ENCODE peak calls at places on chromosomes 4 and X, in nine cellular contexts. I is amniotic epithelial cell; J is fibroblast of lung; M is activated T-helper 1 cell treated with Interleukin-2 at 50 U/mL for 16 hours; Q is non-pigmented ciliary epithelial cell; W is NCI-H345; D is NAMALWA; E is stimulated activated CD8-positive, alpha-beta memory T cell treated with anti-CD3 and anti-CD28 coated beads, Interleukin-7, amount 100 ng/mL, for 1 hour; U is LoVo. O is an unnamed sample.

GRCh38 chr4:96354036-96354712 is 514.3 kb downstream of the PDHA2 start:
- DNase-seq in I (peak; percentile 70), J (peak; percentile 7), M (no peak), Q (no peak), W (no peak), D (no peak), E (no peak), U (no peak), O (no peak)

GRCh38 chr4:111943796-111944203 is 201.5 kb upstream of the FAM241A start:
- DNase-seq in I (peak; percentile 75), J (peak; percentile 40), M (no peak), Q (no peak), W (peak; percentile 10), D (peak; percentile 58), E (no peak), U (peak; percentile 41), O (no peak)

GRCh38 chrX:150959557-150959956 is 23.6 kb upstream of the HMGB3 start:
- DNase-seq in I (no peak), J (no peak), M (no peak), Q (no peak), W (no peak), D (no peak), E (no peak), U (no peak), O (no peak)

GRCh38 chrX:19343462-19344206 is at the start of gene PDHA1:
- DNase-seq in I (peak; percentile 85), J (peak; percentile 90), M (peak; percentile 85), Q (peak; percentile 52), W (peak; percentile 96), D (peak; percentile 92), E (peak; percentile 74), U (peak; percentile 89), O (peak; percentile 91)

GRCh38 chr4:182799515-182800215 is 117.5 kb downstream of the DCTD start:
- DNase-seq in I (no peak), J (no peak), M (no peak), Q (no peak), W (no peak), D (no peak), E (no peak), U (no peak), O (no peak)

GRCh38 chr4:1379351-1379781 is 26.9 kb downstream of the NKX1-1 start:
- DNase-seq in I (no peak), J (no peak), M (no peak), Q (no peak), W (no peak), D (no peak), E (no peak), U (no peak), O (no peak)

GRCh38 chr4:161419822-161420221 is 744.0 kb downstream of the FSTL5 start:
- DNase-seq in I (no peak), J (no peak), M (no peak), Q (no peak), W (no peak), D (peak; percentile 45), E (no peak), U (no peak), O (no peak)

GRCh38 chr4:139131209-139131870 is 45.7 kb downstream of the ELF2 start:
- DNase-seq in I (no peak), J (no peak), M (no peak), Q (no peak), W (no peak), D (no peak), E (no peak), U (no peak), O (no peak)

GRCh38 chr4:38470708-38471262 is 193.2 kb upstream of the KLF3 start:
- DNase-seq in I (no peak), J (no peak), M (no peak), Q (no peak), W (no peak), D (no peak), E (no peak), U (no peak), O (no peak)

GRCh38 chr4:177441061-177441802 is 1.0 kb downstream of the AGA start:
- DNase-seq in I (no peak), J (peak; percentile 67), M (no peak), Q (no peak), W (peak; percentile 8), D (peak; percentile 85), E (no peak), U (peak; percentile 37), O (no peak)

GRCh38 chrX:1452497-1453389 is at the start of gene ASMTL:
- DNase-seq in I (peak; percentile 96), J (peak; percentile 100), M (peak; percentile 100), Q (peak; percentile 98), W (no peak), D (peak; percentile 92), E (peak; percentile 100), U (peak; percentile 100), O (peak; percentile 100)

GRCh38 chr4:38177792-38178665 is 217.8 kb downstream of the PTTG2 start:
- DNase-seq in I (peak; percentile 90), J (peak; percentile 71), M (peak; percentile 19), Q (no peak), W (no peak), D (peak; percentile 15), E (no peak), U (no peak), O (peak; percentile 27)

GRCh38 chr4:150257338-150257737 is 179.1 kb downstream of the DCLK2 start:
- DNase-seq in I (no peak), J (no peak), M (no peak), Q (no peak), W (no peak), D (no peak), E (no peak), U (peak; percentile 41), O (no peak)

GRCh38 chr4:150972592-150972991 is 42.5 kb downstream of the LRBA start:
- DNase-seq in I (no peak), J (peak; percentile 29), M (no peak), Q (no peak), W (no peak), D (no peak), E (no peak), U (no peak), O (no peak)

GRCh38 chr4:27005512-27006246 is 145.0 kb downstream of the STIM2 start:
- DNase-seq in I (peak; percentile 70), J (peak; percentile 78), M (no peak), Q (peak; percentile 62), W (no peak), D (no peak), E (no peak), U (no peak), O (no peak)

GRCh38 chr4:145218251-145218650 is 37.9 kb upstream of the OTUD4 start:
- DNase-seq in I (no peak), J (no peak), M (no peak), Q (no peak), W (no peak), D (peak; percentile 84), E (no peak), U (no peak), O (no peak)

GRCh38 chr4:164293181-164293580 is 460.8 kb upstream of the SMIM31 start:
- DNase-seq in I (peak; percentile 5), J (peak; percentile 28), M (no peak), Q (no peak), W (no peak), D (no peak), E (no peak), U (no peak), O (no peak)

GRCh38 chr4:75042601-75043208 is 109.8 kb downstream of the PARM1 start:
- DNase-seq in I (no peak), J (no peak), M (no peak), Q (no peak), W (no peak), D (no peak), E (no peak), U (peak; percentile 9), O (no peak)

GRCh38 chrX:142251202-142251601 is 46.1 kb upstream of the MAGEC2 start:
- DNase-seq in I (no peak), J (no peak), M (no peak), Q (no peak), W (no peak), D (no peak), E (no peak), U (no peak), O (no peak)

GRCh38 chrX:106611323-106611681 is 476 bp upstream of the RADX start:
- DNase-seq in I (no peak), J (no peak), M (no peak), Q (no peak), W (no peak), D (no peak), E (no peak), U (no peak), O (no peak)

GRCh38 chr4:113383111-113383785 is 333.8 kb downstream of the ANK2 start:
- DNase-seq in I (peak; percentile 6), J (peak; percentile 86), M (no peak), Q (no peak), W (no peak), D (no peak), E (no peak), U (no peak), O (no peak)

GRCh38 chrX:102712216-102712966 is at the start of gene GPRASP2:
- DNase-seq in I (peak; percentile 3), J (no peak), M (no peak), Q (no peak), W (peak; percentile 16), D (no peak), E (no peak), U (peak; percentile 6), O (no peak)

GRCh38 chrX:118968031-118968430 is 6.4 kb upstream of the LONRF3 start:
- DNase-seq in I (no peak), J (no peak), M (no peak), Q (no peak), W (no peak), D (no peak), E (no peak), U (no peak), O (no peak)

GRCh38 chr4:185304944-185305690 is 90.6 kb downstream of the LRP2BP start:
- DNase-seq in I (peak; percentile 30), J (peak; percentile 45), M (no peak), Q (no peak), W (peak; percentile 41), D (peak; percentile 84), E (no peak), U (no peak), O (no peak)

GRCh38 chrX:109624022-109624421 is 950 bp downstream of the KCNE5 start:
- DNase-seq in I (no peak), J (no peak), M (no peak), Q (no peak), W (no peak), D (no peak), E (no peak), U (no peak), O (no peak)

GRCh38 chr4:48078862-48079655 is 55.0 kb downstream of the TXK start:
- DNase-seq in I (no peak), J (no peak), M (no peak), Q (no peak), W (no peak), D (no peak), E (no peak), U (no peak), O (no peak)

GRCh38 chrX:132614297-132614696 is 125.5 kb upstream of the MBNL3 start:
- DNase-seq in I (peak; percentile 6), J (peak; percentile 8), M (no peak), Q (no peak), W (no peak), D (peak; percentile 7), E (no peak), U (no peak), O (no peak)

GRCh38 chr4:111043286-111043685 is 420.4 kb upstream of the PITX2 start:
- DNase-seq in I (no peak), J (no peak), M (no peak), Q (no peak), W (no peak), D (no peak), E (no peak), U (no peak), O (no peak)

O was measured in CD4-positive, alpha-beta T cell.